ENCODE peak calls at places on chromosomes 7 and 10, in five cellular contexts. B is C1 segment of cervical spinal cord, L is HFFc6, Y is ELR, M is AG08395. C is an unnamed sample.
A peak's percentile ranks its signal among the peaks of the same experiment; 100 is the strongest.

GRCh38 chr10:131902211-131902610 is 1.4 kb downstream of the PPP2R2D start:
- DNase-seq in L (no peak), Y (peak; percentile 23), B (no peak), M (no peak), C (no peak)

GRCh38 chr7:84187087-84187805 is 7.3 kb downstream of the SEMA3A start:
- DNase-seq in Y (no peak), M (no peak), B (no peak), L (no peak), C (no peak)

GRCh38 chr7:151261534-151261933 is 13.0 kb upstream of the SMARCD3 start:
- DNase-seq in L (no peak), Y (no peak), M (no peak), B (no peak), C (no peak)

GRCh38 chr10:33160151-33160550 is 174.3 kb downstream of the NRP1 start:
- DNase-seq in Y (no peak), B (no peak), L (no peak), M (no peak), C (peak; percentile 54)

GRCh38 chr7:129522088-129522970 is 20.0 kb downstream of the SMKR1 start:
- DNase-seq in M (no peak), Y (peak; percentile 21), L (no peak), B (no peak), C (no peak)

GRCh38 chr7:45973725-45974532 is 52.9 kb upstream of the IGFBP3 start:
- DNase-seq in Y (peak; percentile 12), L (no peak), M (no peak), B (peak; percentile 56), C (no peak)

GRCh38 chr10:102714621-102715455 is at the start of gene SFXN2:
- DNase-seq in L (no peak), B (no peak), Y (peak; percentile 32), M (no peak), C (no peak)

GRCh38 chr7:5360451-5360850 is 63.2 kb downstream of the TNRC18 start:
- DNase-seq in Y (no peak), M (no peak), B (no peak), L (no peak), C (no peak)

GRCh38 chr7:26186364-26187311 is 13.9 kb downstream of the HNRNPA2B1 start:
- DNase-seq in Y (peak; percentile 51), M (no peak), B (no peak), L (no peak), C (no peak)

GRCh38 chr10:131231965-131232541 is 79.5 kb downstream of the TCERG1L start:
- DNase-seq in L (no peak), B (no peak), Y (no peak), M (no peak), C (no peak)

GRCh38 chr7:107998150-107998549 is 4.8 kb downstream of the LAMB1 start:
- DNase-seq in M (no peak), Y (peak; percentile 38), B (no peak), L (no peak), C (peak; percentile 81)

GRCh38 chr10:104680467-104681401 is 39.6 kb downstream of the SORCS3 start:
- DNase-seq in Y (peak; percentile 3), L (no peak), M (no peak), B (peak; percentile 54), C (no peak)

GRCh38 chr10:26367771-26368170 is 70.4 kb upstream of the APBB1IP start:
- DNase-seq in M (peak; percentile 8), B (no peak), L (peak; percentile 12), Y (peak; percentile 63), C (no peak)

GRCh38 chr10:44851413-44851812 is 59.7 kb upstream of the TMEM72 start:
- DNase-seq in L (no peak), B (no peak), M (no peak), Y (no peak), C (no peak)

GRCh38 chr10:79299397-79300370 is 47.6 kb upstream of the PPIF start:
- DNase-seq in Y (peak; percentile 98), B (no peak), M (peak; percentile 89), L (peak; percentile 91), C (peak; percentile 97)

GRCh38 chr7:118185163-118185860 is 1.3 kb downstream of the LSM8 start:
- DNase-seq in L (no peak), B (no peak), Y (no peak), M (no peak), C (no peak)

GRCh38 chr7:49513939-49514338 is 259.5 kb upstream of the VWC2 start:
- DNase-seq in Y (no peak), L (no peak), M (no peak), B (no peak), C (no peak)

GRCh38 chr10:127040756-127041155 is 135.5 kb downstream of the DOCK1 start:
- DNase-seq in L (no peak), B (no peak), M (no peak), Y (peak; percentile 17), C (no peak)

GRCh38 chr7:155458317-155459132 is 596 bp downstream of the EN2 start:
- DNase-seq in M (no peak), B (no peak), Y (no peak), L (no peak), C (no peak)

GRCh38 chr7:34058791-34059550 is 153.6 kb downstream of the BMPER start:
- DNase-seq in Y (no peak), M (peak; percentile 30), L (no peak), B (peak; percentile 8), C (no peak)

GRCh38 chr10:95513941-95514392 is 47.2 kb downstream of the SORBS1 start:
- DNase-seq in Y (peak; percentile 27), L (peak; percentile 38), B (no peak), M (peak; percentile 53), C (peak; percentile 89)

GRCh38 chr10:122373713-122374112 is 795 bp upstream of the PLEKHA1 start:
- DNase-seq in M (peak; percentile 17), Y (peak; percentile 11), B (peak; percentile 40), L (peak; percentile 24), C (no peak)

GRCh38 chr7:67019562-67020390 is 23.1 kb downstream of the TYW1 start:
- DNase-seq in Y (peak; percentile 93), M (peak; percentile 32), L (peak; percentile 38), B (no peak), C (peak; percentile 43)

GRCh38 chr10:82148764-82149163 is 273.8 kb downstream of the NRG3 start:
- DNase-seq in M (no peak), L (no peak), B (no peak), Y (no peak), C (no peak)

GRCh38 chr7:47968852-47969774 is 10.3 kb downstream of the HUS1 start:
- DNase-seq in M (peak; percentile 65), Y (peak; percentile 74), L (peak; percentile 55), B (no peak), C (peak; percentile 40)

GRCh38 chr7:141460781-141461715 is 90.2 kb upstream of the AGK start:
- DNase-seq in M (no peak), B (peak; percentile 39), Y (no peak), L (peak; percentile 5), C (no peak)

GRCh38 chr10:106467506-106467905 is 697.0 kb downstream of the SORCS1 start:
- DNase-seq in L (no peak), M (no peak), Y (peak; percentile 35), B (no peak), C (no peak)

GRCh38 chr7:128929201-128929808 is 8.4 kb upstream of the IRF5 start:
- DNase-seq in B (no peak), Y (no peak), M (no peak), L (no peak), C (no peak)

GRCh38 chr10:79422178-79422892 is 23.1 kb downstream of the ZCCHC24 start:
- DNase-seq in Y (peak; percentile 82), M (peak; percentile 97), L (peak; percentile 92), B (no peak), C (no peak)

GRCh38 chr7:98086231-98086855 is 20.3 kb upstream of the LMTK2 start:
- DNase-seq in B (no peak), M (no peak), L (no peak), Y (no peak), C (no peak)

GRCh38 chr10:55820071-55820470 is 541.0 kb downstream of the ZWINT start:
- DNase-seq in Y (no peak), B (no peak), L (no peak), M (no peak), C (no peak)

GRCh38 chr7:37920619-37921339 is at the start of gene EPDR1:
- DNase-seq in M (peak; percentile 56), Y (no peak), L (no peak), B (peak; percentile 48), C (peak; percentile 85)

GRCh38 chr7:158393926-158394625 is 193.5 kb downstream of the PTPRN2 start:
- DNase-seq in M (no peak), L (no peak), Y (no peak), B (no peak), C (no peak)

GRCh38 chr7:37201003-37201875 is 247.4 kb downstream of the ELMO1 start:
- DNase-seq in M (peak; percentile 87), L (peak; percentile 69), Y (peak; percentile 68), B (peak; percentile 74), C (peak; percentile 56)